ENCODE peak calls at places on chromosomes 4 and X, in five cellular contexts. One of them, this sample, is unnamed. For H3K27me3 and H3K36me3, the result is how much of the 10 kb centered on the place peaks cover.

GRCh38 chr4:111991797-111992196 is 153.5 kb upstream of the FAM241A start:
- DNase-seq in stomach: no peak
- DNase-seq in psoas muscle: no peak
- DNase-seq in Peyer's patch: no peak
- DNase-seq in body of pancreas: no peak
- DNase-seq in this sample: no peak

GRCh38 chrX:39516399-39516798 is 581.4 kb downstream of the BCOR start:
- DNase-seq in psoas muscle: no peak
- DNase-seq in stomach: no peak
- DNase-seq in body of pancreas: no peak
- DNase-seq in Peyer's patch: no peak
- DNase-seq in this sample: no peak

GRCh38 chrX:13471269-13471668 is 98.1 kb upstream of the EGFL6 start:
- DNase-seq in psoas muscle: no peak
- DNase-seq in stomach: no peak
- DNase-seq in Peyer's patch: no peak
- DNase-seq in body of pancreas: no peak
- DNase-seq in this sample: no peak

GRCh38 chr4:87669373-87669772 is 19.3 kb downstream of the DMP1 start:
- DNase-seq in psoas muscle: no peak
- DNase-seq in Peyer's patch: no peak
- DNase-seq in stomach: no peak
- DNase-seq in body of pancreas: no peak
- DNase-seq in this sample: no peak

GRCh38 chr4:168541608-168541953 is 44.7 kb downstream of the PALLD start:
- DNase-seq in psoas muscle: no peak
- DNase-seq in stomach: no peak
- DNase-seq in Peyer's patch: no peak
- DNase-seq in body of pancreas: no peak
- DNase-seq in this sample: no peak

GRCh38 chrX:46325312-46325877 is 219.8 kb downstream of the ZNF674 start:
- DNase-seq in Peyer's patch: no peak
- DNase-seq in stomach: no peak
- DNase-seq in psoas muscle: no peak
- DNase-seq in body of pancreas: no peak
- DNase-seq in this sample: no peak

GRCh38 chrX:39850630-39851152 is 247.1 kb downstream of the BCOR start:
- DNase-seq in psoas muscle: no peak
- DNase-seq in Peyer's patch: no peak
- DNase-seq in stomach: no peak
- DNase-seq in body of pancreas: no peak
- DNase-seq in this sample: no peak

GRCh38 chr4:147954850-147955249 is 223.0 kb downstream of the ARHGAP10 start:
- DNase-seq in Peyer's patch: no peak
- DNase-seq in psoas muscle: no peak
- DNase-seq in body of pancreas: no peak
- DNase-seq in stomach: no peak
- DNase-seq in this sample: no peak

GRCh38 chrX:9534686-9535085 is 69.8 kb downstream of the TBL1X start:
- DNase-seq in stomach: no peak
- DNase-seq in body of pancreas: no peak
- DNase-seq in Peyer's patch: no peak
- DNase-seq in psoas muscle: no peak
- DNase-seq in this sample: no peak

GRCh38 chr4:119659576-119659975 is 31.0 kb upstream of the PDE5A start:
- DNase-seq in body of pancreas: no peak
- DNase-seq in Peyer's patch: no peak
- DNase-seq in psoas muscle: no peak
- DNase-seq in stomach: no peak
- DNase-seq in this sample: no peak

GRCh38 chr4:119706804-119707203 is 78.2 kb upstream of the PDE5A start:
- DNase-seq in body of pancreas: no peak
- DNase-seq in Peyer's patch: no peak
- DNase-seq in stomach: no peak
- DNase-seq in psoas muscle: no peak
- DNase-seq in this sample: no peak

GRCh38 chr4:68748181-68748981 is 67.4 kb upstream of the UGT2B10 start:
- DNase-seq in stomach: no peak
- DNase-seq in Peyer's patch: no peak
- DNase-seq in psoas muscle: no peak
- DNase-seq in body of pancreas: no peak
- DNase-seq in this sample: no peak

GRCh38 chr4:21949073-21949457 is 493 bp upstream of the KCNIP4 start:
- DNase-seq in stomach: no peak
- DNase-seq in psoas muscle: no peak
- DNase-seq in body of pancreas: no peak
- DNase-seq in Peyer's patch: peak
- DNase-seq in this sample: peak

GRCh38 chr4:3374011-3374645 is 67.6 kb upstream of the HGFAC start:
- DNase-seq in psoas muscle: no peak
- DNase-seq in stomach: no peak
- DNase-seq in Peyer's patch: no peak
- DNase-seq in body of pancreas: no peak
- DNase-seq in this sample: no peak

GRCh38 chr4:174120446-174121142 is 162.9 kb downstream of the FBXO8 start:
- DNase-seq in body of pancreas: peak
- DNase-seq in stomach: no peak
- DNase-seq in Peyer's patch: no peak
- DNase-seq in psoas muscle: peak
- DNase-seq in this sample: no peak

GRCh38 chr4:170979736-170980135 is 833.5 kb upstream of the GALNTL6 start:
- DNase-seq in Peyer's patch: no peak
- DNase-seq in stomach: no peak
- DNase-seq in psoas muscle: no peak
- DNase-seq in body of pancreas: no peak
- DNase-seq in this sample: no peak

GRCh38 chrX:150365051-150365952 is 2.2 kb downstream of the MAMLD1 start:
- DNase-seq in psoas muscle: peak
- DNase-seq in stomach: peak
- DNase-seq in Peyer's patch: peak
- DNase-seq in body of pancreas: peak
- DNase-seq in this sample: peak

GRCh38 chr4:2742823-2743517 is 13.2 kb downstream of the TNIP2 start:
- DNase-seq in stomach: no peak
- DNase-seq in Peyer's patch: no peak
- DNase-seq in psoas muscle: no peak
- DNase-seq in body of pancreas: no peak
- DNase-seq in this sample: no peak

GRCh38 chrX:106247162-106247561 is 79.1 kb downstream of the PWWP3B start:
- DNase-seq in Peyer's patch: no peak
- DNase-seq in stomach: no peak
- DNase-seq in body of pancreas: no peak
- DNase-seq in psoas muscle: no peak
- DNase-seq in this sample: no peak

GRCh38 chrX:57156397-57157049 is 19.3 kb upstream of the SPIN2A start:
- DNase-seq in stomach: peak
- DNase-seq in psoas muscle: no peak
- DNase-seq in Peyer's patch: peak
- DNase-seq in body of pancreas: peak
- DNase-seq in this sample: no peak

GRCh38 chr4:128328106-128328505 is 40.5 kb upstream of the PGRMC2 start:
- DNase-seq in body of pancreas: no peak
- DNase-seq in stomach: no peak
- DNase-seq in psoas muscle: no peak
- DNase-seq in Peyer's patch: no peak
- DNase-seq in this sample: no peak

GRCh38 chrX:104647084-104647483 is 81.1 kb downstream of the IL1RAPL2 start:
- DNase-seq in psoas muscle: no peak
- DNase-seq in stomach: no peak
- DNase-seq in Peyer's patch: no peak
- DNase-seq in body of pancreas: no peak
- DNase-seq in this sample: no peak

GRCh38 chr4:139907001-139907809 is 241.6 kb downstream of the MGST2 start:
- DNase-seq in Peyer's patch: no peak
- DNase-seq in stomach: no peak
- DNase-seq in psoas muscle: no peak
- DNase-seq in body of pancreas: no peak
- DNase-seq in this sample: no peak

GRCh38 chrX:104795804-104796203 is 229.8 kb downstream of the IL1RAPL2 start:
- DNase-seq in stomach: no peak
- DNase-seq in body of pancreas: no peak
- DNase-seq in Peyer's patch: no peak
- DNase-seq in psoas muscle: no peak
- DNase-seq in this sample: no peak

GRCh38 chr4:95506264-95506663 is 42.5 kb downstream of the UNC5C start:
- DNase-seq in psoas muscle: no peak
- DNase-seq in Peyer's patch: no peak
- DNase-seq in stomach: no peak
- DNase-seq in body of pancreas: no peak
- DNase-seq in this sample: no peak

GRCh38 chrX:2469196-2469685 is 31.5 kb downstream of the DHRSX start:
- DNase-seq in body of pancreas: no peak
- DNase-seq in Peyer's patch: no peak
- DNase-seq in stomach: no peak
- DNase-seq in psoas muscle: no peak
- DNase-seq in this sample: no peak

GRCh38 chrX:39298821-39299220 is 497.6 kb downstream of the MID1IP1 start:
- DNase-seq in Peyer's patch: no peak
- DNase-seq in psoas muscle: no peak
- DNase-seq in body of pancreas: no peak
- DNase-seq in stomach: no peak
- DNase-seq in this sample: no peak

GRCh38 chr4:83631066-83631465 is 95.2 kb downstream of the GPAT3 start:
- DNase-seq in body of pancreas: no peak
- DNase-seq in psoas muscle: no peak
- DNase-seq in Peyer's patch: no peak
- DNase-seq in stomach: no peak
- DNase-seq in this sample: no peak

GRCh38 chr4:24753519-24753918 is 41.9 kb upstream of the SOD3 start:
- DNase-seq in stomach: no peak
- DNase-seq in psoas muscle: no peak
- DNase-seq in body of pancreas: no peak
- DNase-seq in Peyer's patch: no peak
- DNase-seq in this sample: no peak

GRCh38 chr4:18559492-18559891 is 537.9 kb upstream of the LCORL start:
- DNase-seq in psoas muscle: no peak
- DNase-seq in Peyer's patch: no peak
- DNase-seq in body of pancreas: no peak
- DNase-seq in stomach: no peak
- DNase-seq in this sample: no peak

GRCh38 chr4:102438396-102438795 is 62.8 kb upstream of the NFKB1 start:
- DNase-seq in stomach: no peak
- DNase-seq in psoas muscle: no peak
- DNase-seq in Peyer's patch: no peak
- DNase-seq in body of pancreas: no peak
- DNase-seq in this sample: no peak

GRCh38 chr4:148211533-148211932 is 230.7 kb downstream of the NR3C2 start:
- DNase-seq in body of pancreas: no peak
- DNase-seq in stomach: no peak
- DNase-seq in psoas muscle: no peak
- DNase-seq in Peyer's patch: no peak
- DNase-seq in this sample: no peak

GRCh38 chrX:42129541-42129940 is 206.2 kb upstream of the CASK start:
- DNase-seq in stomach: no peak
- DNase-seq in psoas muscle: no peak
- DNase-seq in Peyer's patch: no peak
- DNase-seq in body of pancreas: no peak
- DNase-seq in this sample: no peak

GRCh38 chr4:36303430-36304137 is 22.2 kb downstream of the DTHD1 start:
- DNase-seq in body of pancreas: no peak
- DNase-seq in Peyer's patch: no peak
- DNase-seq in psoas muscle: no peak
- DNase-seq in stomach: no peak
- DNase-seq in this sample: no peak

GRCh38 chrX:127038065-127038464 is 218.5 kb downstream of the PRR32 start:
- DNase-seq in stomach: no peak
- DNase-seq in body of pancreas: no peak
- DNase-seq in psoas muscle: no peak
- DNase-seq in Peyer's patch: no peak
- DNase-seq in this sample: no peak

GRCh38 chr4:53490161-53490915 is 100.9 kb downstream of the LNX1 start:
- DNase-seq in psoas muscle: no peak
- DNase-seq in body of pancreas: no peak
- DNase-seq in Peyer's patch: no peak
- DNase-seq in stomach: no peak
- DNase-seq in this sample: no peak

DNA sequence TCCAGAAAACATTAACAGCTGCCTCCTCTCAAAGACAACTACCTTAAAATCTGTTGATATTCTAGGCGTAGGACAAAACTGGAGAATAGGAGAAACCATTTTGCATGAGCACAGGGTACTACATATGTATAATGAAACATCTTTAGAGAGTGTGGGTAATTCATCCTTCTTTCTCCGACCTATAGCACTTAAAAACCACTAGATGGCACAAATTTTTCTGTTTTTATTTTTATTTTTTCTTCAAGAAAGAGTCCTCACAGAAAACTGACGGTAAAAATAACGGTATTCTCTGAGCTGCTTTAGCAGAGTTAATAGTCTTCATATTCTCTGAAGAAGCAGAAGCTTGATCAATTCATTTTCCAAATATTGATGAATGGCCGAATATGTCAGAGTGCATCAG is 14.6 kb downstream of the SMIM31 start:
- DNase-seq in stomach: no peak
- DNase-seq in body of pancreas: no peak
- DNase-seq in Peyer's patch: no peak
- DNase-seq in psoas muscle: no peak
- DNase-seq in this sample: no peak
- TF ChIP-seq CTCF in stomach: no peak
- TF ChIP-seq CTCF in body of pancreas: no peak
- TF ChIP-seq CTCF in Peyer's patch: peak
- TF ChIP-seq CTCF in psoas muscle: no peak
- TF ChIP-seq CTCF in this sample: peak

GRCh38 chr4:78923459-78924312 is 15.6 kb downstream of the PAQR3 start:
- DNase-seq in body of pancreas: no peak
- DNase-seq in Peyer's patch: no peak
- DNase-seq in psoas muscle: no peak
- DNase-seq in stomach: no peak
- DNase-seq in this sample: no peak
- H3K27me3 ChIP-seq in body of pancreas: under half
- H3K27me3 ChIP-seq in Peyer's patch: under half
- H3K27me3 ChIP-seq in psoas muscle: under half
- H3K27me3 ChIP-seq in stomach: under half
- H3K27me3 ChIP-seq in this sample: under half

DNA sequence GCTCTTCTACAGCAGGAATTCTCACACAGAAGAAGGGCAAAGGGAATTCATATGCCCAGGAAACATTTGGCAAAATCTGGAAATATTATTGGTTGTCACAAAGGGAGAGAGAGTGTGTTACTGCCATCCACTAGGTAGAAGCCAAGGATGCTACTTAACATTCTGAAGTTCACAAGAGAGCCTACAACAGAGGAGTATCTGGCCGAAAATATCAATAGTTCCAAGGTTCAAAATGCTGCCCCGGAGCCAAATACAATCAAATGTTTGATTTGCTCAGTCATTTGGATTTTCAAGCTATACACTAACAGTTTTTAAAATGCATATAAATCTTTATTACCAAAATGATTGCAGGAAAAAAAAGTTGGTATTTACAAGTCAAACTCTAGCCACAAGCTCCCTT is 18.8 kb downstream of the OTUD4 start:
- DNase-seq in psoas muscle: no peak
- DNase-seq in Peyer's patch: no peak
- DNase-seq in body of pancreas: no peak
- DNase-seq in stomach: no peak
- DNase-seq in this sample: no peak
- H3K36me3 ChIP-seq in psoas muscle: under half
- H3K36me3 ChIP-seq in Peyer's patch: half or more
- H3K36me3 ChIP-seq in body of pancreas: under half
- H3K36me3 ChIP-seq in stomach: half or more
- H3K36me3 ChIP-seq in this sample: half or more

GRCh38 chrX:123859828-123860505 is at the start of gene XIAP:
- DNase-seq in stomach: peak
- DNase-seq in body of pancreas: peak
- DNase-seq in Peyer's patch: peak
- DNase-seq in psoas muscle: peak
- DNase-seq in this sample: peak
- TF ChIP-seq CTCF in stomach: no peak
- TF ChIP-seq CTCF in body of pancreas: no peak
- TF ChIP-seq CTCF in Peyer's patch: peak
- TF ChIP-seq CTCF in psoas muscle: no peak
- TF ChIP-seq CTCF in this sample: no peak